ENCODE peak calls at places on chromosomes 3 and 15, in four cellular contexts. G, B, K and V are unnamed samples.

GRCh38 chr3:195073866-195074860 is 196.8 kb downstream of the XXYLT1 start:
- DNase-seq in G (no peak), B (no peak), K (no peak), V (no peak)

GRCh38 chr3:61725851-61726333 is 164.5 kb downstream of the PTPRG start:
- DNase-seq in G (no peak), B (peak), K (no peak), V (no peak)

GRCh38 chr3:58200846-58201355 is 9.9 kb downstream of the DNASE1L3 start:
- DNase-seq in G (no peak), B (no peak), K (no peak), V (no peak)

GRCh38 chr3:107455621-107456020 is 67.1 kb upstream of the BBX start:
- DNase-seq in G (no peak), B (no peak), K (no peak), V (no peak)

GRCh38 chr15:64249842-64250575 is 87.2 kb upstream of the PPIB start:
- DNase-seq in G (no peak), B (no peak), K (no peak), V (no peak)

GRCh38 chr3:169627073-169627472 is 36.4 kb downstream of the MECOM start:
- DNase-seq in G (no peak), B (no peak), K (no peak), V (no peak)

GRCh38 chr15:98903377-98904018 is 104.1 kb downstream of the PGPEP1L start:
- DNase-seq in G (no peak), B (no peak), K (no peak), V (no peak)

GRCh38 chr15:75019916-75020315 is 3.5 kb upstream of the PPCDC start:
- DNase-seq in G (no peak), B (no peak), K (no peak), V (no peak)

GRCh38 chr15:78761891-78762385 is 49.3 kb downstream of the ADAMTS7 start:
- DNase-seq in G (no peak), B (no peak), K (no peak), V (no peak)

GRCh38 chr3:15014606-15015328 is 50.3 kb downstream of the MRPS25 start:
- DNase-seq in G (no peak), B (no peak), K (no peak), V (no peak)

GRCh38 chr15:81235781-81236507 is 39.3 kb downstream of the IL16 start:
- DNase-seq in G (no peak), B (no peak), K (no peak), V (no peak)

GRCh38 chr3:2099779-2100191 is 1.1 kb downstream of the CNTN4 start:
- DNase-seq in G (no peak), B (no peak), K (no peak), V (no peak)

GRCh38 chr3:98136631-98137030 is 6.1 kb downstream of the OR5H1 start:
- DNase-seq in G (no peak), B (no peak), K (no peak), V (no peak)

GRCh38 chr3:59422312-59422711 is 372.5 kb upstream of the CFAP20DC start:
- DNase-seq in G (no peak), B (no peak), K (no peak), V (no peak)

GRCh38 chr3:185365281-185366211 is 2.6 kb downstream of the MAP3K13 start:
- DNase-seq in G (no peak), B (no peak), K (no peak), V (no peak)

GRCh38 chr3:172846706-172847105 is 96.2 kb downstream of the ECT2 start:
- DNase-seq in G (no peak), B (no peak), K (no peak), V (no peak)

GRCh38 chr15:73770049-73770448 is 16.9 kb upstream of the INSYN1 start:
- DNase-seq in G (no peak), B (no peak), K (no peak), V (no peak)

GRCh38 chr3:185781759-185782158 is 43.1 kb downstream of the IGF2BP2 start:
- DNase-seq in G (no peak), B (no peak), K (no peak), V (no peak)

GRCh38 chr3:115989927-115990326 is 366.6 kb downstream of the GAP43 start:
- DNase-seq in G (no peak), B (no peak), K (no peak), V (no peak)

GRCh38 chr3:69094467-69095205 is 9.9 kb downstream of the ARL6IP5 start:
- DNase-seq in G (no peak), B (no peak), K (no peak), V (no peak)

GRCh38 chr3:127887321-127887720 is 27.7 kb upstream of the KBTBD12 start:
- DNase-seq in G (no peak), B (no peak), K (no peak), V (no peak)

GRCh38 chr3:4986611-4987373 is 7.6 kb downstream of the BHLHE40 start:
- DNase-seq in G (peak), B (peak), K (no peak), V (peak)

GRCh38 chr3:139109271-139109670 is 64.6 kb upstream of the PRR23C start:
- DNase-seq in G (no peak), B (no peak), K (no peak), V (no peak)

GRCh38 chr15:39680868-39681267 is 100.0 kb downstream of the THBS1 start:
- DNase-seq in G (no peak), B (no peak), K (no peak), V (no peak)

GRCh38 chr3:158330820-158331219 is 220.9 kb downstream of the RSRC1 start:
- DNase-seq in G (no peak), B (no peak), K (no peak), V (no peak)

GRCh38 chr3:192816274-192816853 is 89.0 kb upstream of the FGF12 start:
- DNase-seq in G (no peak), B (peak), K (no peak), V (peak)

GRCh38 chr15:50883903-50884302 is 24.6 kb upstream of the AP4E1 start:
- DNase-seq in G (no peak), B (no peak), K (peak), V (no peak)

GRCh38 chr15:26477044-26477443 is 295.8 kb downstream of the GABRB3 start:
- DNase-seq in G (no peak), B (no peak), K (no peak), V (no peak)

GRCh38 chr15:51089699-51090098 is 5.0 kb downstream of the TNFAIP8L3 start:
- DNase-seq in G (no peak), B (no peak), K (no peak), V (no peak)

GRCh38 chr15:49492834-49493233 is 69.8 kb downstream of the FGF7 start:
- DNase-seq in G (no peak), B (no peak), K (no peak), V (no peak)

DNA sequence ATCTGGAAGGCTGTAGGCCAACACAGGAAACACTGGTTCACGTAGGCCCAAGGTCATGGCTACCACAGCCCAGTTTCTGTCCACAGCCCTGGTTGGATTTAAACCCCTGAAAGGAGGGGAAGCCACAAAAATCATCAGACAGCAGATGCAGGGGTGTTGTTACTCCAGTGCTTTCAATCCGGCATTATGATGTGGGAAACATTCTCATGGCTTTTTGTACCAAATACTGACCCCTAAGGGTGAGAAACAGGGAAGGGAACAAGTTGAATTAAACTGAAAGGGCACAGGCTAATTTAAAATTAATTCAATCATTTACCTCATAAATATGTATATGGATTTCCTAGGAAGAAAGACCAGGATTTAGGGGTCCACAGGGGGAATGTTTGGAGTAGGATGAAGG is 375.6 kb downstream of the CTNNB1 start:
- DNase-seq in G (no peak), B (no peak), K (no peak), V (no peak)
- TF ChIP-seq SUZ12 in G (no peak), B (no peak), K (no peak), V (no peak)

GRCh38 chr3:184156522-184156955 is 1.4 kb downstream of the DVL3 start:
- DNase-seq in G (no peak), B (peak), K (no peak), V (no peak)
- TF ChIP-seq ZNF274 in G (no peak), B (no peak), K (no peak), V (no peak)

DNA sequence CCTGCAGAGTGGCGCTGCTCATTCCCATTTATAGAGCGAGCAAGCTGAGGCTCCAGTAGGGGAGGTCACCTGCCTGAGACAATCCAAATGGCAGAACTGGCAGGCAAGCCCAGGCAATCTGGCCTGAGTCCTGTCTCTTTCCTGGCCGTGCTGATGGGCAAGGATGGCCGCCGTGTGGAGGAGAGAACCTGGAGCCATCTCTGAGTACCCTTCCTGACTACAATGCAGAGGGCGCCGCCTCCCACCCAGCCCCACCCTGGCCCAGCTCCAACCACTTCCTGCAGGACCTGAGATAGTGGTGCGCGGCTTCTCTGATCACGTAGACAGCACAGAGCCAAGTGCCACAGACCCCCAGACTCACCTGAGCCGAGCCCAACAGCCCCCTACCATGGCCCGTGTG is 7.0 kb downstream of the TLR9 start:
- DNase-seq in G (no peak), B (no peak), K (no peak), V (no peak)
- TF ChIP-seq SUZ12 in G (no peak), B (no peak), K (no peak), V (no peak)

DNA sequence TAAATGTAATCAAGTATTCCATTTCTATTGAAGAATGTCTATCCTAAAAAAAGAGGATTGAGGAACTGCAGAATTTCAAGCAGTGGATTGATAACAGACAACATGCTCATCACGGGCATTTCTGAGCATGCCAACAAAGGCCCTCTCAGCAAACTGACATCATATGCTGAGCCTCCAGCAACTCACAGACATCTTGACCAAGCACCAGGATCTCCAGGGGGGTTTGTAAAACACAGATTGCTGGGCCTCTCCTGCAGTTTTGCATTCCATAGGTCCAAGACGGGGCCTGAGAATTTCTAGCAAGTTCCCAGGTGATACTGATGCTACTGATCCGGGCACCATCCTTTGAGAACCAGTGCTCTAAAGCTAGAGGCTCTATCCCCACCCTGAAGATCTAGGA is 85.0 kb downstream of the FOXP1 start:
- DNase-seq in G (no peak), B (no peak), K (no peak), V (no peak)
- TF ChIP-seq ZNF274 in G (no peak), B (no peak), K (no peak), V (no peak)

GRCh38 chr3:114452176-114452744 is 158.4 kb downstream of the TIGIT start:
- DNase-seq in G (no peak), B (no peak), K (no peak), V (no peak)

GRCh38 chr3:114450008-114450596 is 156.3 kb downstream of the TIGIT start:
- DNase-seq in G (no peak), B (no peak), K (no peak), V (no peak)

GRCh38 chr3:114453296-114453888 is 159.6 kb downstream of the TIGIT start:
- DNase-seq in G (no peak), B (no peak), K (no peak), V (no peak)

GRCh38 chr3:114451051-114451451 is 157.2 kb downstream of the TIGIT start:
- DNase-seq in G (no peak), B (no peak), K (no peak), V (no peak)

DNA sequence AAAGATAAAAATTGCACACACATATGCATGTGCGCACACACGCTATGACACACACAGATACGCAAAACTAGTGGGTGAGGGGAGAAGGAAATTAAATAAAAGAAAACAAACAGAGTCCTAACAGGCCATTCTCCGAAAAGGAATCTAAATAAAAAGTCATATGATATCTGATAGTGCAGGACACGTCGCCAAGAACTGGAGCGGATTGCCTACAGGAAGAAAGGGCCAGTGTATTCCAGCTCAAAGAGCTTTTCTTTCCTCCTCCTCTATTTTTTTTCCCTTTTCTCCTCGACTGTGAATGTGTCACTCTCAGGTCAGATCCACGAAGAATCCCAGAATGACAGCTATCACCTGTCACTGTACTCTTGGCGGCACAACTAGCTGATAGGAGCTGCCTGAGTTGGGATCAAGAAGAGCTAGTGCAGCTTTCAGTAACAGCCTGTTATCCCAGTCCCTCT is 157.8 kb downstream of the TIGIT start:
- DNase-seq in G (no peak), B (peak), K (no peak), V (no peak)
- TF ChIP-seq SUZ12 in G (no peak), B (no peak), K (no peak), V (no peak)

GRCh38 chr3:151230644-151231043 is 27.6 kb upstream of the GPR171 start:
- DNase-seq in G (no peak), B (no peak), K (no peak), V (no peak)
- TF ChIP-seq ZNF274 in G (no peak), B (no peak), K (no peak), V (no peak)

GRCh38 chr3:65432388-65433003 is 606.2 kb downstream of the MAGI1 start:
- DNase-seq in G (no peak), B (no peak), K (no peak), V (no peak)
- TF ChIP-seq SUZ12 in G (no peak), B (no peak), K (no peak), V (no peak)

DNA sequence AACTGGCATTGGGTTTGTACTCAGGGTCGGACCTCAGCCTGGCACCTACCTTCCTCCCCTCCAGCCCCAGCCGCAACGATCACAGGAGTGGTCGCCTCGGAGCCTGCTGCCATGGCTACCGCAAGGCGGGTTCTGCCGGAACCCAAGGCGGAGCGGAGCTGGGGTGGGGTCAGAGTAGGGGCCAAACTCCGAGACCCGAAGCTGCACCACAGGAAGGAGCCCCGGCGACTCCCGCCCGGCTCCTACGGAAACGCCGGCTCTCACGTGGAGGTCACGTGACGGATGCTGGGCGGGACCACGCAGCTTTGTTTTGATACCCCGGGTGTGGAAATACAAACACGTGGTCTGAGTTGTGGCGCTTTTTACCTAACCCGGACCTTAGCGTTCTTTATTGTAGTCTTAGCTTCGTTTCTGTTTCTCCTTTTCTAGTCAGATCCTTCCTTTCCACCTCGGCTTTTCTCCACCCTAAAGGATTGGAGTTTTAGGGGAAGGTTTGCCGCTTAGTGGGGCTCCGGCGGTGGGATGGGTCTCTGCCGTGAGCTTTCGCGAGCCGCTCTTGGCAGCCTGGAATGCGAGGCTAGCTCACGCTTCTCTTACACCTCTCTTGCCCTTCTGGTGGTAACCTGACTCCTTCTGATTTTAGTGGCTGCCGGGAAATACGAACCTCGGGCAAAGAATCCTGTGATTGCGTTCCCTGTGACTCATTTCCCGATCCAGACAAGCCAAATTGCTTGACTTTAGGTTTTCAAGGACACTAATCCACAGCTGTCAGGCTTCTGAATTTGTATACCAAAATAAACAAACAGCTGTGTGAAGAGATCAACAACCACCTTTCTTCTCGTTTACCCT is at the start of gene HSPBAP1:
- DNase-seq in G (peak), B (peak), K (peak), V (peak)
- TF ChIP-seq ZNF274 in G (no peak), B (peak), K (no peak), V (no peak)